ENCODE peak calls at places on chromosomes 12 and 14, in six cellular contexts. I is A549, K is K562, D is stomach, H is ovary, E is sigmoid colon. V is an unnamed sample.

GRCh38 chr12:104578453-104578852 is 121.7 kb downstream of the CHST11 start:
- DNase-seq in I (peak), K (no peak), D (no peak), H (no peak), E (no peak), V (no peak)

GRCh38 chr14:38404100-38404541 is 148.2 kb upstream of the CLEC14A start:
- DNase-seq in I (no peak), K (no peak), D (no peak), H (no peak), E (no peak), V (no peak)

GRCh38 chr12:124413401-124413800 is 118.5 kb downstream of the RFLNA start:
- DNase-seq in I (no peak), K (no peak), D (no peak), H (peak), E (no peak), V (peak)

GRCh38 chr14:102988054-102988453 is 65.6 kb downstream of the AMN start:
- DNase-seq in I (no peak), K (no peak), D (no peak), H (no peak), E (no peak), V (no peak)

GRCh38 chr14:89813485-89814080 is 140.9 kb downstream of the EFCAB11 start:
- DNase-seq in I (no peak), K (no peak), D (no peak), H (no peak), E (no peak), V (no peak)

GRCh38 chr12:122395319-122395718 is 27.1 kb downstream of the CLIP1 start:
- DNase-seq in I (peak), K (no peak), D (no peak), H (no peak), E (no peak), V (peak)

GRCh38 chr12:47293406-47293805 is 213.6 kb upstream of the AMIGO2 start:
- DNase-seq in I (no peak), K (no peak), D (no peak), H (no peak), E (no peak), V (no peak)

GRCh38 chr14:51304428-51304827 is 64.4 kb downstream of the TMX1 start:
- DNase-seq in I (no peak), K (no peak), D (no peak), H (no peak), E (no peak), V (no peak)

GRCh38 chr12:100717733-100718067 is 76.9 kb upstream of the ANO4 start:
- DNase-seq in I (no peak), K (no peak), D (no peak), H (no peak), E (no peak), V (no peak)

GRCh38 chr14:30243805-30244204 is 315.2 kb upstream of the G2E3 start:
- DNase-seq in I (no peak), K (no peak), D (no peak), H (no peak), E (no peak), V (no peak)

GRCh38 chr12:120109570-120110267 is 6.8 kb downstream of the RAB35 start:
- DNase-seq in I (no peak), K (no peak), D (no peak), H (no peak), E (no peak), V (no peak)

GRCh38 chr12:124720019-124720686 is 143.5 kb downstream of the SCARB1 start:
- DNase-seq in I (peak), K (no peak), D (no peak), H (no peak), E (no peak), V (no peak)

GRCh38 chr14:68584786-68585185 is 208.1 kb downstream of the ZFP36L1 start:
- DNase-seq in I (no peak), K (no peak), D (no peak), H (no peak), E (no peak), V (no peak)

GRCh38 chr14:68585690-68586089 is 207.2 kb downstream of the ZFP36L1 start:
- DNase-seq in I (no peak), K (no peak), D (no peak), H (no peak), E (no peak), V (peak)

GRCh38 chr14:68580676-68581075 is 212.2 kb downstream of the ZFP36L1 start:
- DNase-seq in I (no peak), K (no peak), D (no peak), H (no peak), E (no peak), V (no peak)

GRCh38 chr14:68580096-68580640 is 212.7 kb downstream of the ZFP36L1 start:
- DNase-seq in I (no peak), K (no peak), D (no peak), H (no peak), E (no peak), V (no peak)

DNA sequence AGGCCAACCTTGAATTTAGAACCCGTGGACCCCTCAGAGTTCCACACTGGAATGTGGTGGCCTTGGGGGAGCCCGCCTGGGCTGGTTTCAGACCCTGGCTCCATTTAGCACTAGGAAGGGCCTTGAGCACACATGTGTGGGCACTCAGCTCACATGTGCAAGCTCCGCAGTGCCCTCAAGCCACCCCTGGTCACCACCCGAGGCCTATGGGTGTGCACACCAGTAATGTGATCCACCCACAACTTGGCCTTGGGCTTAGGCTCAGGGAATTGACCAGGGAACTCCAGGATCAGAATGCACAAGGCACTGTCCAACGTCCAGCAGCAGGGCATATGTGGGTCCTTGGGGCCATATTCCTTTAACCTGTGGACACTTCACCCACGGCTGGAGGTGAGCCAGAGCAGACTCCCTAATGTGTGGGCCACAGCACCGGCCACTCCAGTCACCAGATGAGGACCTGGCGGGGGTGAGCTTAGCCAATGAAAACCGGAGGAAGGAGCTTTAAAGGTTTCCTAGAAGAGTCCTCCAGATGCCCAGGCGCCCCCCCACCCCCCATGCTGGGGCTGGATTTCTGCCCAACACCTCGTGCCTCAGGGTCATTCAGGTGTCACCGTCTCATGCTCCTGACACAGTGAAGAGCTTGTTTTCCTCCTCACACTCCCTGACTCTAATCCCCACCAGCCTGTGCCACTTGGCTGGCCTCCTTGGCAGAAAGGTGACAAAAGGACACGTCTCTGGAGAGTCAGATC is 209.2 kb downstream of the ZFP36L1 start:
- DNase-seq in I (no peak), K (no peak), D (no peak), H (no peak), E (no peak), V (no peak)
- TF ChIP-seq EP300 in I (no peak), K (no peak), D (no peak), H (no peak), E (no peak), V (no peak)

GRCh38 chr14:61099221-61099835 is 118.3 kb downstream of the SLC38A6 start:
- DNase-seq in I (no peak), K (no peak), D (no peak), H (no peak), E (no peak), V (no peak)

GRCh38 chr14:61101803-61102548 is 120.9 kb downstream of the SLC38A6 start:
- DNase-seq in I (no peak), K (no peak), D (no peak), H (no peak), E (no peak), V (no peak)

GRCh38 chr14:61103541-61104339 is 122.7 kb downstream of the SLC38A6 start:
- DNase-seq in I (peak), K (peak), D (no peak), H (peak), E (peak), V (peak)

GRCh38 chr14:61104358-61104757 is 123.3 kb downstream of the SLC38A6 start:
- DNase-seq in I (no peak), K (no peak), D (no peak), H (no peak), E (no peak), V (no peak)

DNA sequence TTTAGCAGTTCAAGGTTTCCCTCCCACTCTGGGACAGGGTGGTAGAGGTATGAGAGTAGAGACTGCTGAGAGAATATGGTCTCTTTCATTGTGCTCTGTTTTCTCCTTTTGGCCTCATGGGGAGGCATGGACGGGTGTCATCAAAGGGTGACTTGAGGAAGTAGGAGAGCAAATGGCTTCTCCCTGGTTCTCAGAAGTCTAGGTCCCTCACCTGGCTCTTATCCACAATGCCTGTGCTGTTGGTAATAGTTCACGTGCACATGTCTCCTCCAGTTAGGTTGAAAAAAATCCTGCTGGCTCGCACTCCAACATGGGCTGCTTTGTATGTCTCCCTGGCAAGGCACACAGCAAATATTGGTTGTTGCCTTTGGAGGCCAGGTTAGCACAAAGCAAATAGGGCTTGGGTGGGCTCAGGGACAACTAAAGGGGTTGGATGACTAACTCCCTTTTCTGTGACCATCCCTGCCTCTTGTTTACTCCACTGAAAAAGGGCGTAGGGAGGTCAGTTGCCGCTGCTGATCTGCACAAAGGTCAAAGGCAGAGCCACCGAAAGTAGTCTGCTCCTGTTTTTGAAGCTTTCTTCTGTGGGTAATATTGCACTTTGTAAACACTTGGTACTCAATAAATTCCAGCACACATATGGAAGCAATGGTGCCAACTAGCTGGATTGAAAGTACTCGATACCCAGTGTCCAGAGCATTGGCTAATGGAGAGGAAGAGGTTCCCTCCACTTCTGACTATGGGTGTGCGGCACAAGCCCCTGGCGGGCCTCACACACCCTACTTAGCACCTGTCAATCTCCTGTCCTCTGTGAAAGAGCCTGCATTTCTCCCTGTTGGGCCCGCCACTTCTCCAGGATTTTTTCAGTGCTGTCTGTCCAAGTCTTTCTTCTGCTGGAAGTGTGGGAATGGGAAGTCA is 121.8 kb downstream of the SLC38A6 start:
- DNase-seq in I (no peak), K (no peak), D (peak), H (no peak), E (no peak), V (no peak)
- TF ChIP-seq EP300 in I (peak), K (no peak), D (no peak), H (no peak), E (no peak), V (no peak)

GRCh38 chr14:35046048-35046750 is at the start of gene FAM177A1:
- DNase-seq in I (peak), K (peak), D (peak), H (peak), E (peak), V (peak)
- TF ChIP-seq EP300 in I (no peak), K (no peak), D (peak), H (peak), E (peak), V (no peak)

DNA sequence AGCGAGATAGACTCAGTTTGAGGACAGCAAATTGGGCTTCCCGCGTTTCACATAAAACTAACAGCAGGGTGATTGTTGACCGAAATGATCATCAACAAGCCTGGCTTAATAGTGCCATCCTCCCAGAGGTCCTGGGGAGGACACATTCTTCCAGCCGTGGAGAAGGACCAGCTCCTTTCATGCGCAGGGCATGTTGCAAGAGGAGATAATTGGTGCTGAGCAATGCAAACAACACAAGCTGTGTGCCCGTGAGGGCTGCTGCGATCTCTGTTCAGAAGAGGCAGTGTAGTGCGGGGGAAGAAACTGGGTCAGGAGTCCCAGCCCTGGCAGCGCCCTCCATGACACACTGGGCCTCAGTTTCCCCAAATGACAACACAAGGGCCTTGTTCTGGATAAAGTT is 54.3 kb downstream of the CCDC85C start:
- DNase-seq in I (no peak), K (no peak), D (no peak), H (no peak), E (no peak), V (no peak)
- TF ChIP-seq EP300 in I (no peak), K (no peak), D (no peak), H (no peak), E (no peak), V (no peak)

DNA sequence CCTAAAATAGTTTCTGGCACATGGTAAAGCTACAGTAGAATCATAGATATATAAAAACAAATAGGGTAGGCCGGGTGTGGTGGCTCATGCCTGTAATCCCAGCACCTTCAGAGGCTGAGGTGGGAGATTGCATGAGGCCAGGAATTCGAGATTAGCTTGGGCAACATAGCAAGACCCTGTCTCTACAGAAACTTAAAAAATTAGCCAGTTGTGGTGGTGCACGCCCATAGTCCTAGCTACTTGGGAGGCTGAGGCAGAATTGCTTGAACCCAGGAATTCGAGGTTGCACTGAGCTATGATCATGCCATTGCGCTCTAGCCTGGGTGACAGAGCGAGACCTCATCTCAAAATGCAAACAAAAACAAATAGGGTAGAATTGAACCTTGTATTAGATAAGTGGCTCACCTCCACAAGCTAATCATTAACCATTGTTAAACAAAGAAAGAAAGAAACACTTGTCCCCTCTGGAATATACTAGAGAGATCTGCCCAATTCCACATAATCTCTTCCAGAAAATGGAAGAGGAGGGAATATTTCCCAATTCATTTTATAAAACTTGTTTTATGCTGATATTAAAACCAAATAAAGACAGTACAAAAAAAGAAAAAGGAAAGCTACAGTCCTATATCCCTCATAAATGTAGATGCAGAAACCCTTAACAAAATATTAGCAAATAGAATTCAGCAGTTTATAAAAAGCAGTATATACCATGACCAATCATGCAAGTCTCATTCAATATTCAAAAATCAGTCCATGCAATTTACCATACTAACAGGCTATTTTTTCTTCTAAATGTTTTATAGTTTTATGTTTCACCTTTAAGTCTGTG is 22.7 kb upstream of the DHRS2 start:
- DNase-seq in I (no peak), K (no peak), D (no peak), H (no peak), E (no peak), V (no peak)
- TF ChIP-seq EP300 in I (no peak), K (no peak), D (no peak), H (no peak), E (no peak), V (no peak)